ENCODE peak calls at places on chromosomes 16 and 17, in four cellular contexts. Y, N, J and U are unnamed samples.

GRCh38 chr17:56297142-56297541 is 143.9 kb downstream of the ANKFN1 start:
- DNase-seq in Y (no peak), J (no peak), N (no peak), U (no peak)

GRCh38 chr17:16917995-16918394 is 53.9 kb downstream of the TNFRSF13B start:
- DNase-seq in Y (peak), N (no peak), J (no peak), U (peak)

GRCh38 chr17:31692632-31693031 is 166.4 kb downstream of the COPRS start:
- DNase-seq in Y (no peak), J (no peak), N (no peak), U (peak)

GRCh38 chr17:80219013-80219776 is 938 bp downstream of the SGSH start:
- DNase-seq in N (no peak), J (peak), Y (peak), U (no peak)

GRCh38 chr16:49980166-49980565 is 44.9 kb upstream of the CNEP1R1 start:
- DNase-seq in Y (no peak), N (no peak), J (no peak), U (no peak)

GRCh38 chr17:81900181-81900820 is 1.7 kb upstream of the NPB start:
- DNase-seq in Y (no peak), J (no peak), N (no peak), U (no peak)

GRCh38 chr17:65418622-65419021 is 142.8 kb downstream of the AXIN2 start:
- DNase-seq in Y (no peak), N (no peak), J (no peak), U (no peak)

GRCh38 chr16:19417640-19418039 is at the start of gene TMC5:
- DNase-seq in N (no peak), J (no peak), Y (no peak), U (no peak)

GRCh38 chr16:67055712-67056487 is 27.0 kb downstream of the CBFB start:
- DNase-seq in J (peak), Y (peak), N (no peak), U (no peak)

GRCh38 chr17:69717819-69718218 is 303.3 kb downstream of the MAP2K6 start:
- DNase-seq in J (no peak), Y (no peak), N (no peak), U (no peak)

GRCh38 chr16:27085182-27085581 is 18.5 kb downstream of the C16orf82 start:
- DNase-seq in J (no peak), N (no peak), Y (no peak), U (no peak)
- TF ChIP-seq CTCF in J (no peak), N (no peak), Y (no peak), U (no peak)

GRCh38 chr17:29124135-29124930 is 55.9 kb downstream of the MYO18A start:
- DNase-seq in Y (peak), N (no peak), J (no peak), U (no peak)
- TF ChIP-seq CTCF in Y (peak), N (peak), J (peak), U (peak)

GRCh38 chr16:88753191-88753590 is 31.8 kb downstream of the PIEZO1 start:
- DNase-seq in N (no peak), J (no peak), Y (no peak), U (no peak)
- TF ChIP-seq CTCF in N (no peak), J (no peak), Y (no peak), U (no peak)

GRCh38 chr17:19363460-19364035 is 1.0 kb upstream of the B9D1 start:
- DNase-seq in J (no peak), N (no peak), Y (no peak), U (no peak)

GRCh38 chr17:19361975-19362292 is 589 bp downstream of the B9D1 start:
- DNase-seq in J (no peak), Y (no peak), N (no peak), U (no peak)

GRCh38 chr17:19361326-19361725 is 1.2 kb downstream of the B9D1 start:
- DNase-seq in Y (no peak), J (no peak), N (no peak), U (no peak)

GRCh38 chr17:19363114-19363438 is 553 bp upstream of the B9D1 start:
- DNase-seq in J (no peak), N (no peak), Y (no peak), U (no peak)

GRCh38 chr17:19362293-19363113 is at the start of gene B9D1:
- DNase-seq in Y (peak), J (no peak), N (peak), U (peak)
- TF ChIP-seq CTCF in Y (peak), J (peak), N (peak), U (peak)